ENCODE peak calls at places on chromosomes 7 and 10, in four cellular contexts. I is K562, U is HepG2, A is GM12878. H is an unnamed sample.

GRCh38 chr7:76505168-76506080 is 4.9 kb upstream of the UPK3B start:
- DNase-seq in I (peak; percentile 9), U (no peak), A (no peak), H (no peak)

GRCh38 chr7:151454306-151454705 is 14.4 kb upstream of the CRYGN start:
- DNase-seq in U (no peak), I (no peak), A (no peak), H (no peak)

GRCh38 chr10:29948971-29949370 is 110.4 kb downstream of the JCAD start:
- DNase-seq in A (no peak), U (no peak), I (no peak), H (no peak)

GRCh38 chr7:77743518-77743917 is 47.3 kb downstream of the RSBN1L start:
- DNase-seq in I (no peak), U (no peak), A (no peak), H (no peak)

GRCh38 chr10:45355494-45355893 is 18.5 kb upstream of the ALOX5 start:
- DNase-seq in U (no peak), I (no peak), A (no peak), H (no peak)

GRCh38 chr10:133464582-133465031 is 10.9 kb downstream of the SCART1 start:
- DNase-seq in A (no peak), U (no peak), I (no peak), H (no peak)

GRCh38 chr10:103197177-103197576 is 4.1 kb upstream of the NT5C2 start:
- DNase-seq in U (peak; percentile 78), A (no peak), I (no peak), H (no peak)

GRCh38 chr7:153002164-153002563 is 242.6 kb downstream of the ACTR3B start:
- DNase-seq in I (no peak), A (no peak), U (no peak), H (no peak)

GRCh38 chr7:50842061-50842460 is 59.4 kb upstream of the GRB10 start:
- DNase-seq in U (no peak), I (no peak), A (no peak), H (no peak)

GRCh38 chr7:92178928-92179373 is at the start of gene LRRD1:
- DNase-seq in A (peak; percentile 33), U (peak; percentile 83), I (peak; percentile 66), H (peak; percentile 97)

GRCh38 chr10:99266383-99266782 is 30.7 kb upstream of the HPSE2 start:
- DNase-seq in A (no peak), I (no peak), U (no peak), H (no peak)

GRCh38 chr10:103605359-103606156 is 112.1 kb downstream of the NEURL1 start:
- DNase-seq in I (peak; percentile 54), U (peak; percentile 33), A (no peak), H (peak; percentile 77)

GRCh38 chr10:124510536-124511158 is 49.0 kb downstream of the LHPP start:
- DNase-seq in U (no peak), I (no peak), A (no peak), H (no peak)

DNA sequence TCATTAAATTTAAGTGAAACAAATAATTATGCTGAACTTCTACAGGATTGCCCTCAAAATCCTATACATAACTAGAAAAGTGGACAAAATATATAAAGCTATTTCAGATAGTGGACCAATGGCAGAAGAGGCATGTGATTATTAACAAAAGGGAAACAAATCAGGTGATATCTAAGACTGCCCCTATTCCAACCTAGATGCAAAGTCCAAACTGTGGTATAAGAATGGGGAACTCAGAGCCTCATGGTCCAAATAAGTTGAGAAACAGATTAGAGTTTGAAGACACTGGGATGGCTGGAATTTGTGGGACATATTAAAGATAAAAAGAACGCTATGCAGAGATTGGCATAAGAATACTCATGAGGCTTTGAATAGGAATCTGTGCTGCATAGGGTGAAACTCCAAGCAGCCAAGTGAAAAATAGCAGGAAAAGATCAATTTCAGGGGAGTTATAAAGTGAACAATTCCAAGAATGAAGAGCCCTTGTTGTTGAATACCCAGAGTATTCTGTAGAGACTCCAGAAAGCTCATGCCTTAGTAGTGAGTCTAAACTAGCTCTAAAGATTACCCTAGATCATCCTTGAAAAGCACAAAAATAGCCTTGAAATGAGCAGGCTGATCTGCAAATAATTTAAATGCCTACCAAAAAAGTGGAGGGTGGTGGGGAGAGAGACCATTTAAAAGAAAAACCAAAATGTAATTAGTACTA is 152.4 kb downstream of the IMMP2L start:
- DNase-seq in A (no peak), I (no peak), U (peak; percentile 0), H (no peak)
- TF ChIP-seq CBFB in A (no peak), I (no peak), U (no peak), H (no peak)

DNA sequence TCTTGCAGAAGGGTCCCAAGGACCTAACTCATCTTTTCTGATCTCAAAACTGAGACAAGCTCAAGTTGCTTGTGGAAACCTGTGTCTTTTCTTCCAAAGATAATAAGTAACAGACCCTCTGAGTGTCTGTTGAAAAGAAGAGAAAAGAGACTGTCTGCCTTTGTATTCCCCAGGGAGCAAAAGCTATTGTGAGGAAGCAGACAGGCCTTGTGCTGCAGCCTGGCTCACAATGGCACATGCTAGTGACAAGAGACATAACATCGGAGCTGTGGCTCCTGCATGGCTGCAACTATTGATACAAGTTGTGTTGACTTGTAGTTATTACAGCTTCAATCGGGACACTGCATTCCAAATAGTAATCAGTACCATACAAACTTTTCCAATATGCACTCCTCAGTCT is 202.9 kb downstream of the DKK1 start:
- DNase-seq in I (no peak), A (no peak), U (no peak), H (no peak)
- TF ChIP-seq CBFB in I (no peak), A (no peak), U (no peak), H (no peak)

DNA sequence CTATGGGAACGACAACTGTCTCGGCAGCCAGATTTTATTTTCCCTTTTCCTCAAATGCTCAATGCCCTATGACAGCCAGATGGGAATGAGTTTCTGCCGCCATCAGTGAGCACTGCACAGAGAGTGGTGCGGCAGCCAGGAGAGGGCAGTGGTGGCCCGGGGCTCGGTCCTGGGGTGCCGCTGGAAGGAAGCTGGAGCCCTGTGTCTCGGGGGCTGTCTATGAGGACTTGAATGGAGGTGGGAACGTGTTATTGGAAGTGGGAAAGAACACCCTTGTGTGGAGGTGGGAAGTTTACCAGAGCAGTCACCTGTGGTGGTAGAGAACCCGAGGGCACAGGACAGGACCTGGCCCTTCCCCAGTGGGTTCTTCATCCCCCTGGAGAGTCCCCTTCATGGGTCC is 35.8 kb downstream of the JAKMIP3 start:
- DNase-seq in A (no peak), U (no peak), I (peak; percentile 26), H (no peak)
- TF ChIP-seq CBFB in A (no peak), U (no peak), I (no peak), H (no peak)

GRCh38 chr10:113458944-113459343 is 93.9 kb upstream of the HABP2 start:
- DNase-seq in A (no peak), I (no peak), U (no peak), H (no peak)
- TF ChIP-seq CBFB in A (no peak), I (no peak), U (no peak), H (no peak)

H was measured in WTC11.